ENCODE peak calls at places on chromosomes 2 and 18, in six cellular contexts. One of them, this sample, is unnamed.

GRCh38 chr2:134676960-134677359 is 41.8 kb downstream of the TMEM163 start:
- DNase-seq in transverse colon: no peak
- DNase-seq in anterior cingulate cortex: no peak
- DNase-seq in stimulated activated CD8-positive, alpha-beta memory T cell treated with anti-CD3 and anti-CD28 coated beads, Interleukin-4, amount 100 ng/mL, for 4 hours: no peak
- DNase-seq in myocyte: no peak
- DNase-seq in brain pericyte: no peak
- DNase-seq in this sample: no peak

GRCh38 chr18:49446481-49446880 is 14.0 kb downstream of the DYM start:
- DNase-seq in anterior cingulate cortex: no peak
- DNase-seq in transverse colon: no peak
- DNase-seq in stimulated activated CD8-positive, alpha-beta memory T cell treated with anti-CD3 and anti-CD28 coated beads, Interleukin-4, amount 100 ng/mL, for 4 hours: no peak
- DNase-seq in brain pericyte: no peak
- DNase-seq in myocyte: no peak
- DNase-seq in this sample: no peak

GRCh38 chr2:28626891-28627421 is 124.7 kb upstream of the PPP1CB start:
- DNase-seq in stimulated activated CD8-positive, alpha-beta memory T cell treated with anti-CD3 and anti-CD28 coated beads, Interleukin-4, amount 100 ng/mL, for 4 hours: no peak
- DNase-seq in brain pericyte: no peak
- DNase-seq in anterior cingulate cortex: no peak
- DNase-seq in myocyte: peak
- DNase-seq in transverse colon: peak
- DNase-seq in this sample: no peak

GRCh38 chr2:18788590-18788989 is 199.2 kb upstream of the NT5C1B start:
- DNase-seq in anterior cingulate cortex: no peak
- DNase-seq in brain pericyte: peak
- DNase-seq in stimulated activated CD8-positive, alpha-beta memory T cell treated with anti-CD3 and anti-CD28 coated beads, Interleukin-4, amount 100 ng/mL, for 4 hours: no peak
- DNase-seq in myocyte: peak
- DNase-seq in transverse colon: no peak
- DNase-seq in this sample: no peak

GRCh38 chr18:35581555-35582309 is at the start of gene GALNT1:
- DNase-seq in stimulated activated CD8-positive, alpha-beta memory T cell treated with anti-CD3 and anti-CD28 coated beads, Interleukin-4, amount 100 ng/mL, for 4 hours: no peak
- DNase-seq in transverse colon: no peak
- DNase-seq in brain pericyte: no peak
- DNase-seq in anterior cingulate cortex: no peak
- DNase-seq in myocyte: peak
- DNase-seq in this sample: peak

GRCh38 chr18:58754544-58755068 is 83.3 kb downstream of the MALT1 start:
- DNase-seq in brain pericyte: peak
- DNase-seq in transverse colon: peak
- DNase-seq in myocyte: no peak
- DNase-seq in stimulated activated CD8-positive, alpha-beta memory T cell treated with anti-CD3 and anti-CD28 coated beads, Interleukin-4, amount 100 ng/mL, for 4 hours: no peak
- DNase-seq in anterior cingulate cortex: peak
- DNase-seq in this sample: no peak

GRCh38 chr2:58387701-58388100 is 146.6 kb upstream of the FANCL start:
- DNase-seq in stimulated activated CD8-positive, alpha-beta memory T cell treated with anti-CD3 and anti-CD28 coated beads, Interleukin-4, amount 100 ng/mL, for 4 hours: no peak
- DNase-seq in myocyte: no peak
- DNase-seq in transverse colon: no peak
- DNase-seq in brain pericyte: no peak
- DNase-seq in anterior cingulate cortex: no peak
- DNase-seq in this sample: no peak

GRCh38 chr18:45785015-45785597 is 40.4 kb upstream of the SIGLEC15 start:
- DNase-seq in transverse colon: peak
- DNase-seq in myocyte: no peak
- DNase-seq in stimulated activated CD8-positive, alpha-beta memory T cell treated with anti-CD3 and anti-CD28 coated beads, Interleukin-4, amount 100 ng/mL, for 4 hours: no peak
- DNase-seq in anterior cingulate cortex: no peak
- DNase-seq in brain pericyte: no peak
- DNase-seq in this sample: no peak

GRCh38 chr2:238521870-238522269 is 95.1 kb downstream of the ASB1 start:
- DNase-seq in myocyte: peak
- DNase-seq in brain pericyte: no peak
- DNase-seq in anterior cingulate cortex: no peak
- DNase-seq in stimulated activated CD8-positive, alpha-beta memory T cell treated with anti-CD3 and anti-CD28 coated beads, Interleukin-4, amount 100 ng/mL, for 4 hours: no peak
- DNase-seq in transverse colon: no peak
- DNase-seq in this sample: no peak